ENCODE peak calls at places on chromosome X, in seven cellular contexts. Y, Z, B, T, C, M and U are unnamed samples.

GRCh38 chrX:2705036-2705435 is 13.9 kb downstream of the CD99 start:
- DNase-seq in Y (no peak), Z (no peak), B (no peak), T (no peak), C (no peak), M (no peak), U (no peak)

GRCh38 chrX:150504399-150505186 is 63.8 kb upstream of the MTM1 start:
- DNase-seq in Y (no peak), Z (no peak), B (no peak), T (no peak), C (peak), M (peak), U (no peak)

GRCh38 chrX:154731881-154732280 is 19.0 kb downstream of the GAB3 start:
- DNase-seq in Y (no peak), Z (no peak), B (no peak), T (no peak), C (no peak), M (no peak), U (peak)

GRCh38 chrX:123155327-123155726 is 28.8 kb upstream of the GRIA3 start:
- DNase-seq in Y (no peak), Z (no peak), B (no peak), T (no peak), C (no peak), M (peak), U (no peak)

GRCh38 chrX:133645977-133646750 is 230.9 kb upstream of the GPC4 start:
- DNase-seq in Y (no peak), Z (no peak), B (no peak), T (no peak), C (peak), M (peak), U (no peak)

GRCh38 chrX:103586314-103586646 is 965 bp downstream of the TCEAL4 start:
- DNase-seq in Y (no peak), Z (no peak), B (no peak), T (no peak), C (no peak), M (no peak), U (no peak)

GRCh38 chrX:110381216-110381615 is 22.6 kb downstream of the RTL9 start:
- DNase-seq in Y (no peak), Z (peak), B (no peak), T (no peak), C (no peak), M (no peak), U (no peak)

GRCh38 chrX:11137543-11138139 is 26.5 kb downstream of the HCCS start:
- DNase-seq in Y (no peak), Z (no peak), B (no peak), T (peak), C (peak), M (peak), U (peak)

GRCh38 chrX:97828454-97828853 is 944.7 kb downstream of the RPA4 start:
- DNase-seq in Y (no peak), Z (no peak), B (no peak), T (no peak), C (no peak), M (no peak), U (no peak)

GRCh38 chrX:71859637-71860036 is 51.0 kb upstream of the NHSL2 start:
- DNase-seq in Y (peak), Z (no peak), B (peak), T (peak), C (peak), M (peak), U (peak)

GRCh38 chrX:30521440-30522182 is 56.0 kb downstream of the TASL start:
- DNase-seq in Y (no peak), Z (peak), B (no peak), T (no peak), C (peak), M (peak), U (no peak)